ENCODE peak calls at places on chromosomes 4 and X, in nine cellular contexts. I is T47D; J is head of caudate nucleus; P is mesendoderm; B is CD8-positive, alpha-beta T cell; N is astrocyte of the spinal cord; W is ascending aorta; Q is thoracic aorta; V is bronchial epithelial cell. X is an unnamed sample.

GRCh38 chr4:171007618-171008390 is 805.4 kb upstream of the GALNTL6 start:
- DNase-seq in I (no peak), J (no peak), P (peak), B (no peak), N (no peak), W (no peak), Q (no peak), V (no peak), X (no peak)

GRCh38 chr4:87805971-87806370 is 6.6 kb downstream of the IBSP start:
- DNase-seq in I (peak), J (no peak), P (no peak), B (no peak), N (no peak), W (no peak), Q (no peak), V (peak), X (no peak)

GRCh38 chr4:181770971-181771370 is 472.2 kb upstream of the TENM3 start:
- DNase-seq in I (no peak), J (no peak), P (no peak), B (no peak), N (no peak), W (no peak), Q (no peak), V (no peak), X (no peak)

GRCh38 chr4:114600066-114600552 is 1.5 kb downstream of the UGT8 start:
- DNase-seq in I (no peak), J (no peak), P (no peak), B (no peak), N (no peak), W (no peak), Q (no peak), V (no peak), X (no peak)

GRCh38 chrX:153226344-153227190 is 47.5 kb downstream of the MAGEA1 start:
- DNase-seq in I (peak), J (no peak), P (peak), B (no peak), N (peak), W (no peak), Q (peak), V (peak), X (no peak)

GRCh38 chr4:99062120-99062519 is 26.5 kb downstream of the ADH5 start:
- DNase-seq in I (no peak), J (no peak), P (no peak), B (no peak), N (no peak), W (no peak), Q (no peak), V (no peak), X (no peak)

GRCh38 chr4:97923096-97923495 is 220.2 kb downstream of the STPG2 start:
- DNase-seq in I (no peak), J (no peak), P (no peak), B (no peak), N (no peak), W (no peak), Q (no peak), V (no peak), X (no peak)

GRCh38 chr4:3422808-3423297 is 18.9 kb upstream of the HGFAC start:
- DNase-seq in I (no peak), J (no peak), P (no peak), B (no peak), N (no peak), W (no peak), Q (no peak), V (no peak), X (no peak)

GRCh38 chr4:23884731-23885130 is 5.1 kb downstream of the PPARGC1A start:
- DNase-seq in I (no peak), J (no peak), P (no peak), B (no peak), N (no peak), W (no peak), Q (no peak), V (peak), X (no peak)

GRCh38 chr4:129379429-129379828 is 283.5 kb downstream of the C4orf33 start:
- DNase-seq in I (no peak), J (no peak), P (no peak), B (no peak), N (no peak), W (no peak), Q (no peak), V (no peak), X (no peak)

GRCh38 chr4:86178216-86178615 is 181.6 kb downstream of the MAPK10 start:
- DNase-seq in I (no peak), J (no peak), P (no peak), B (no peak), N (no peak), W (no peak), Q (no peak), V (no peak), X (no peak)

GRCh38 chr4:150116506-150116905 is 38.3 kb downstream of the DCLK2 start:
- DNase-seq in I (no peak), J (no peak), P (no peak), B (no peak), N (no peak), W (no peak), Q (no peak), V (no peak), X (no peak)

GRCh38 chr4:111475001-111475400 is 670.3 kb upstream of the FAM241A start:
- DNase-seq in I (peak), J (no peak), P (peak), B (no peak), N (peak), W (no peak), Q (no peak), V (peak), X (no peak)

GRCh38 chrX:73863268-73863667 is 300.3 kb downstream of the CHIC1 start:
- DNase-seq in I (no peak), J (no peak), P (no peak), B (no peak), N (no peak), W (no peak), Q (no peak), V (no peak), X (no peak)

GRCh38 chr4:128298129-128298758 is 10.6 kb upstream of the PGRMC2 start:
- DNase-seq in I (no peak), J (no peak), P (no peak), B (no peak), N (no peak), W (no peak), Q (no peak), V (no peak), X (no peak)

GRCh38 chrX:13579696-13580095 is 10.3 kb downstream of the EGFL6 start:
- DNase-seq in I (no peak), J (no peak), P (no peak), B (no peak), N (no peak), W (no peak), Q (no peak), V (no peak), X (no peak)

GRCh38 chr4:1855334-1856070 is 454 bp downstream of the LETM1 start:
- DNase-seq in I (no peak), J (no peak), P (no peak), B (peak), N (no peak), W (no peak), Q (no peak), V (no peak), X (no peak)

GRCh38 chr4:185931986-185932385 is 120.0 kb upstream of the SORBS2 start:
- DNase-seq in I (no peak), J (no peak), P (no peak), B (no peak), N (no peak), W (no peak), Q (no peak), V (no peak), X (no peak)

GRCh38 chr4:147731611-147732515 is at the start of gene ARHGAP10:
- DNase-seq in I (peak), J (peak), P (peak), B (peak), N (peak), W (peak), Q (peak), V (peak), X (no peak)

GRCh38 chr4:108555701-108556100 is 64.7 kb upstream of the RPL34 start:
- DNase-seq in I (no peak), J (no peak), P (no peak), B (no peak), N (peak), W (no peak), Q (no peak), V (no peak), X (no peak)

GRCh38 chr4:64539234-64539849 is 130.1 kb upstream of the TECRL start:
- DNase-seq in I (peak), J (peak), P (peak), B (no peak), N (peak), W (no peak), Q (no peak), V (peak), X (peak)